ENCODE peak calls at places on chromosomes 12 and 14, in ten cellular contexts. X is upper lobe of right lung; G is epithelial cell of prostate; E is HCT116; Y is NCI-H226; B is activated naive CD4-positive, alpha-beta T cell treated with anti-CD3 and anti-CD28 coated beads, Interleukin-2, amount 10 ng/mL, durations not matched to agents 7 days and 5 days; J is GF-D8; S is T-cell; L is CD8-positive, alpha-beta T cell; Z is AG09319. T is an unnamed sample.

GRCh38 chr12:25775968-25776367 is 182.5 kb upstream of the RASSF8 start:
- DNase-seq in X (no peak), G (peak), E (no peak), Y (no peak), B (no peak), J (peak), S (no peak), L (no peak), Z (no peak), T (no peak)

GRCh38 chr12:90858261-90858660 is 96.7 kb downstream of the CCER1 start:
- DNase-seq in X (no peak), G (no peak), E (no peak), Y (no peak), B (no peak), J (no peak), S (no peak), L (no peak), Z (no peak), T (no peak)

GRCh38 chr14:103313704-103314103 is 20.3 kb upstream of the EIF5 start:
- DNase-seq in X (no peak), G (no peak), E (no peak), Y (no peak), B (no peak), J (no peak), S (no peak), L (no peak), Z (no peak), T (no peak)

GRCh38 chr12:7498832-7499231 is 4.7 kb downstream of the CD163 start:
- DNase-seq in X (no peak), G (no peak), E (no peak), Y (peak), B (no peak), J (no peak), S (no peak), L (no peak), Z (peak), T (no peak)

GRCh38 chr14:102824832-102825231 is 47.6 kb downstream of the TRAF3 start:
- DNase-seq in X (no peak), G (peak), E (no peak), Y (peak), B (no peak), J (no peak), S (no peak), L (no peak), Z (no peak), T (no peak)

GRCh38 chr12:6722863-6723262 is 983 bp upstream of the COPS7A start:
- DNase-seq in X (no peak), G (no peak), E (no peak), Y (no peak), B (no peak), J (peak), S (no peak), L (no peak), Z (no peak), T (no peak)

GRCh38 chr14:36019126-36019525 is 157.4 kb downstream of the PTCSC3 start:
- DNase-seq in X (no peak), G (no peak), E (no peak), Y (no peak), B (no peak), J (no peak), S (no peak), L (no peak), Z (no peak), T (no peak)

GRCh38 chr12:89959188-89959587 is 250.6 kb upstream of the ATP2B1 start:
- DNase-seq in X (no peak), G (no peak), E (no peak), Y (no peak), B (no peak), J (no peak), S (no peak), L (no peak), Z (no peak), T (no peak)

GRCh38 chr14:36068777-36069534 is 107.6 kb downstream of the PTCSC3 start:
- DNase-seq in X (no peak), G (no peak), E (no peak), Y (peak), B (no peak), J (no peak), S (no peak), L (no peak), Z (no peak), T (no peak)

GRCh38 chr12:109567296-109567695 is 6.0 kb downstream of the MMAB start:
- DNase-seq in X (no peak), G (no peak), E (no peak), Y (no peak), B (no peak), J (no peak), S (no peak), L (no peak), Z (no peak), T (no peak)

GRCh38 chr12:59040043-59040442 is 119.7 kb upstream of the LRIG3 start:
- DNase-seq in X (no peak), G (no peak), E (no peak), Y (no peak), B (no peak), J (no peak), S (no peak), L (no peak), Z (no peak), T (no peak)

GRCh38 chr14:63205850-63206249 is 1.6 kb downstream of the RHOJ start:
- DNase-seq in X (no peak), G (no peak), E (no peak), Y (no peak), B (no peak), J (no peak), S (no peak), L (no peak), Z (no peak), T (no peak)

GRCh38 chr12:64735447-64735846 is 23.8 kb downstream of the GNS start:
- DNase-seq in X (no peak), G (no peak), E (no peak), Y (no peak), B (no peak), J (no peak), S (no peak), L (no peak), Z (no peak), T (no peak)

GRCh38 chr12:82650627-82651337 is 35.9 kb upstream of the TMTC2 start:
- DNase-seq in X (no peak), G (peak), E (peak), Y (peak), B (no peak), J (no peak), S (no peak), L (no peak), Z (no peak), T (peak)

GRCh38 chr12:6958609-6959375 is 7.6 kb downstream of the PTPN6 start:
- DNase-seq in X (peak), G (no peak), E (no peak), Y (no peak), B (peak), J (peak), S (peak), L (peak), Z (no peak), T (peak)